ENCODE peak calls at places on chromosomes 3 and 15, in eight cellular contexts. I is HT-29, P is hypothalamus, G is NB4, F is A549, N is upper lobe of left lung, U is AG04450, X is GM13977. K is an unnamed sample.

GRCh38 chr3:155871746-155872158 is 1.3 kb downstream of the GMPS start:
- DNase-seq in F (no peak), X (no peak), G (no peak), I (no peak), U (no peak), P (no peak), N (no peak), K (no peak)

GRCh38 chr3:65422154-65422553 is 616.6 kb downstream of the MAGI1 start:
- DNase-seq in G (no peak), P (no peak), X (no peak), F (no peak), N (no peak), U (no peak), I (no peak), K (no peak)

GRCh38 chr3:138842483-138843188 is 7.9 kb upstream of the PIK3CB start:
- DNase-seq in P (no peak), I (no peak), X (peak), G (peak), U (no peak), N (peak), F (no peak), K (no peak)

GRCh38 chr15:98684995-98685525 is 36.7 kb downstream of the IGF1R start:
- DNase-seq in U (no peak), N (no peak), I (no peak), G (no peak), P (no peak), X (no peak), F (no peak), K (no peak)

GRCh38 chr15:55916666-55917409 is 76.6 kb downstream of the NEDD4 start:
- DNase-seq in X (no peak), P (no peak), F (peak), U (peak), N (no peak), G (no peak), I (no peak), K (no peak)

GRCh38 chr15:49902791-49903481 is 216.1 kb downstream of the ATP8B4 start:
- DNase-seq in G (no peak), F (peak), P (no peak), X (no peak), N (no peak), I (no peak), U (no peak), K (no peak)

GRCh38 chr3:54905230-54905888 is 22.5 kb downstream of the LRTM1 start:
- DNase-seq in P (no peak), F (no peak), N (no peak), G (no peak), I (no peak), X (no peak), U (no peak), K (no peak)

GRCh38 chr3:31993843-31994242 is 12.3 kb downstream of the ZNF860 start:
- DNase-seq in U (no peak), F (no peak), P (no peak), G (no peak), I (no peak), X (no peak), N (no peak), K (no peak)

GRCh38 chr15:28096720-28097431 is 2.2 kb downstream of the OCA2 start:
- DNase-seq in F (no peak), G (no peak), P (no peak), U (no peak), I (no peak), N (no peak), X (no peak), K (no peak)

GRCh38 chr3:148147896-148148295 is 549.8 kb upstream of the AGTR1 start:
- DNase-seq in G (no peak), F (no peak), I (no peak), P (no peak), X (no peak), U (no peak), N (no peak), K (no peak)

GRCh38 chr3:159451067-159451466 is 537.6 kb upstream of the IL12A start:
- DNase-seq in F (no peak), N (no peak), G (no peak), I (no peak), P (no peak), U (no peak), X (no peak), K (no peak)

GRCh38 chr15:32657198-32657886 is 15.8 kb downstream of the SCG5 start:
- DNase-seq in U (no peak), P (no peak), G (no peak), F (no peak), I (peak), X (peak), N (peak), K (no peak)

GRCh38 chr3:172324591-172325203 is 123.6 kb downstream of the GHSR start:
- DNase-seq in P (no peak), U (no peak), I (no peak), X (no peak), F (no peak), G (no peak), N (no peak), K (peak)

GRCh38 chr15:73737506-73737905 is 15.6 kb downstream of the INSYN1 start:
- DNase-seq in F (no peak), P (no peak), X (no peak), G (no peak), N (no peak), I (no peak), U (no peak), K (no peak)

GRCh38 chr3:64880926-64881325 is 193.1 kb upstream of the ADAMTS9 start:
- DNase-seq in U (no peak), G (no peak), P (no peak), I (no peak), X (no peak), N (no peak), F (no peak), K (no peak)

GRCh38 chr3:52118156-52118875 is 35.9 kb downstream of the POC1A start:
- DNase-seq in P (no peak), G (no peak), F (no peak), N (no peak), X (no peak), I (no peak), U (no peak), K (no peak)

GRCh38 chr3:64030741-64031140 is 7.4 kb upstream of the PSMD6 start:
- DNase-seq in G (peak), P (peak), X (peak), F (peak), U (no peak), I (peak), N (peak), K (peak)

GRCh38 chr15:51621917-51622268 is 678 bp downstream of the DMXL2 start:
- DNase-seq in P (peak), U (peak), X (peak), I (peak), N (peak), G (peak), F (peak), K (peak)

GRCh38 chr3:103644450-103644849 is 1209.6 kb downstream of the ZPLD1 start:
- DNase-seq in N (no peak), I (no peak), G (no peak), P (no peak), X (no peak), U (no peak), F (no peak), K (no peak)

GRCh38 chr3:24566927-24567326 is 72.3 kb upstream of the THRB start:
- DNase-seq in P (no peak), G (no peak), X (no peak), N (no peak), U (no peak), I (no peak), F (no peak), K (no peak)

GRCh38 chr3:171494457-171495109 is 34.4 kb upstream of the TNIK start:
- DNase-seq in F (no peak), X (no peak), N (no peak), G (no peak), U (no peak), I (no peak), P (no peak), K (no peak)

GRCh38 chr3:12894629-12895028 is 53.3 kb upstream of the RPL32 start:
- DNase-seq in P (no peak), G (no peak), I (no peak), X (no peak), U (no peak), F (no peak), N (no peak), K (no peak)

GRCh38 chr3:3560566-3561336 is 238.5 kb upstream of the LRRN1 start:
- DNase-seq in F (no peak), G (no peak), X (no peak), N (no peak), U (no peak), P (no peak), I (no peak), K (no peak)

GRCh38 chr3:15065550-15066007 is 464 bp upstream of the MRPS25 start:
- DNase-seq in F (no peak), G (no peak), U (no peak), I (no peak), P (no peak), N (no peak), X (no peak), K (no peak)

GRCh38 chr15:71957026-71957425 is 146.7 kb downstream of the NR2E3 start:
- DNase-seq in G (no peak), U (no peak), I (no peak), P (no peak), F (no peak), N (no peak), X (no peak), K (no peak)

GRCh38 chr3:105281989-105282388 is 84.7 kb upstream of the ALCAM start:
- DNase-seq in I (no peak), G (no peak), P (no peak), U (no peak), N (no peak), F (no peak), X (no peak), K (no peak)

GRCh38 chr3:49714728-49715550 is 4.5 kb downstream of the AMIGO3 start:
- DNase-seq in G (no peak), N (no peak), U (no peak), P (no peak), X (no peak), I (no peak), F (no peak), K (no peak)

GRCh38 chr3:110265302-110265701 is 806.3 kb upstream of the NECTIN3 start:
- DNase-seq in U (no peak), P (no peak), F (no peak), X (no peak), I (no peak), N (no peak), G (no peak), K (no peak)

GRCh38 chr3:11477286-11477935 is 166.3 kb downstream of the VGLL4 start:
- DNase-seq in U (peak), X (no peak), N (no peak), F (peak), P (no peak), G (no peak), I (peak), K (no peak)

K was measured in lower leg skin.